ENCODE peak calls at places on chromosomes 7 and 10, in six cellular contexts. One of them, this sample, is unnamed.
A peak's percentile ranks its signal among the peaks of the same experiment; 100 is the strongest.

GRCh38 chr7:33554576-33554975 is 350.8 kb upstream of the BMPER start:
- DNase-seq in hippocampal formation: no peak
- DNase-seq in K562: no peak
- DNase-seq in fibroblast of pulmonary artery: no peak
- DNase-seq in SHP77: no peak
- DNase-seq in upper lobe of right lung: no peak
- DNase-seq in this sample: no peak

GRCh38 chr7:117269417-117269816 is 53.4 kb downstream of the WNT2 start:
- DNase-seq in hippocampal formation: no peak
- DNase-seq in K562: no peak
- DNase-seq in SHP77: no peak
- DNase-seq in fibroblast of pulmonary artery: peak; percentile 87
- DNase-seq in upper lobe of right lung: no peak
- DNase-seq in this sample: no peak

GRCh38 chr7:25732771-25733217 is 419.2 kb upstream of the NFE2L3 start:
- DNase-seq in K562: peak; percentile 15
- DNase-seq in fibroblast of pulmonary artery: no peak
- DNase-seq in hippocampal formation: no peak
- DNase-seq in SHP77: no peak
- DNase-seq in upper lobe of right lung: no peak
- DNase-seq in this sample: no peak

GRCh38 chr7:138328215-138328614 is 131.8 kb upstream of the TRIM24 start:
- DNase-seq in SHP77: no peak
- DNase-seq in hippocampal formation: no peak
- DNase-seq in fibroblast of pulmonary artery: peak; percentile 66
- DNase-seq in upper lobe of right lung: no peak
- DNase-seq in K562: no peak
- DNase-seq in this sample: no peak

GRCh38 chr7:30134011-30134410 is 775 bp upstream of the MTURN start:
- DNase-seq in hippocampal formation: no peak
- DNase-seq in fibroblast of pulmonary artery: no peak
- DNase-seq in SHP77: no peak
- DNase-seq in K562: no peak
- DNase-seq in upper lobe of right lung: no peak
- DNase-seq in this sample: no peak

GRCh38 chr7:149267733-149268132 is 5.7 kb downstream of the ZNF783 start:
- DNase-seq in SHP77: no peak
- DNase-seq in upper lobe of right lung: no peak
- DNase-seq in hippocampal formation: no peak
- DNase-seq in K562: no peak
- DNase-seq in fibroblast of pulmonary artery: no peak
- DNase-seq in this sample: no peak

GRCh38 chr10:102678842-102679289 is 34.6 kb downstream of the TRIM8 start:
- DNase-seq in fibroblast of pulmonary artery: peak; percentile 67
- DNase-seq in upper lobe of right lung: peak; percentile 87
- DNase-seq in SHP77: peak; percentile 89
- DNase-seq in hippocampal formation: peak; percentile 86
- DNase-seq in K562: peak; percentile 71
- DNase-seq in this sample: peak; percentile 63

GRCh38 chr7:26398436-26399308 is 107.0 kb downstream of the SNX10 start:
- DNase-seq in hippocampal formation: no peak
- DNase-seq in upper lobe of right lung: peak; percentile 90
- DNase-seq in K562: peak; percentile 86
- DNase-seq in fibroblast of pulmonary artery: peak; percentile 32
- DNase-seq in SHP77: peak; percentile 60
- DNase-seq in this sample: peak; percentile 66

GRCh38 chr10:46544989-46545791 is 11.3 kb downstream of the GPRIN2 start:
- DNase-seq in SHP77: no peak
- DNase-seq in K562: peak; percentile 75
- DNase-seq in fibroblast of pulmonary artery: peak; percentile 23
- DNase-seq in hippocampal formation: no peak
- DNase-seq in upper lobe of right lung: peak; percentile 65
- DNase-seq in this sample: no peak

GRCh38 chr10:72690071-72690755 is 1.7 kb upstream of the MCU start:
- DNase-seq in hippocampal formation: no peak
- DNase-seq in fibroblast of pulmonary artery: no peak
- DNase-seq in upper lobe of right lung: no peak
- DNase-seq in K562: peak; percentile 61
- DNase-seq in SHP77: no peak
- DNase-seq in this sample: no peak

GRCh38 chr10:102744374-102745051 is 765 bp downstream of the WBP1L start:
- DNase-seq in fibroblast of pulmonary artery: no peak
- DNase-seq in K562: no peak
- DNase-seq in hippocampal formation: no peak
- DNase-seq in SHP77: no peak
- DNase-seq in upper lobe of right lung: no peak
- DNase-seq in this sample: peak; percentile 19

This sample was measured in occipital lobe.